ENCODE peak calls at places on chromosomes 3 and 15, in ten cellular contexts. X is GM06990; J is LHCN-M2; M is uterus; V is frontal cortex; Z is DMS153; S is stimulated activated CD8-positive, alpha-beta memory T cell treated with anti-CD3 and anti-CD28 coated beads, Interleukin-4, amount 100 ng/mL, for 4 hours; E is activated naive CD4-positive, alpha-beta T cell; F is left lung; Q is dorsolateral prefrontal cortex. C is an unnamed sample.

GRCh38 chr15:64842099-64842940 is 605 bp downstream of the PLEKHO2 start:
- DNase-seq in X (no peak), J (peak; percentile 55), M (no peak), V (no peak), Z (no peak), S (no peak), E (no peak), F (peak; percentile 50), Q (no peak), C (peak; percentile 39)

GRCh38 chr3:43013743-43014155 is 34.6 kb downstream of the GASK1A start:
- DNase-seq in X (no peak), J (no peak), M (no peak), V (no peak), Z (no peak), S (no peak), E (no peak), F (no peak), Q (no peak), C (no peak)

GRCh38 chr3:141280086-141280485 is 48.5 kb downstream of the PXYLP1 start:
- DNase-seq in X (no peak), J (peak; percentile 59), M (peak; percentile 54), V (no peak), Z (no peak), S (no peak), E (no peak), F (no peak), Q (no peak), C (no peak)

GRCh38 chr3:133675631-133676335 is 14.0 kb upstream of the TOPBP1 start:
- DNase-seq in X (peak; percentile 40), J (no peak), M (no peak), V (no peak), Z (no peak), S (no peak), E (no peak), F (no peak), Q (no peak), C (no peak)

GRCh38 chr3:115397433-115397832 is 225.9 kb upstream of the GAP43 start:
- DNase-seq in X (no peak), J (no peak), M (no peak), V (no peak), Z (no peak), S (no peak), E (no peak), F (no peak), Q (no peak), C (no peak)

GRCh38 chr3:192819001-192819569 is 91.7 kb upstream of the FGF12 start:
- DNase-seq in X (peak; percentile 56), J (peak; percentile 74), M (peak; percentile 43), V (no peak), Z (no peak), S (no peak), E (no peak), F (no peak), Q (no peak), C (no peak)

GRCh38 chr3:106688463-106688862 is 688.8 kb upstream of the CCDC54 start:
- DNase-seq in X (no peak), J (peak; percentile 87), M (no peak), V (no peak), Z (no peak), S (no peak), E (no peak), F (no peak), Q (no peak), C (no peak)

GRCh38 chr15:101093959-101094358 is 157.9 kb downstream of the CHSY1 start:
- DNase-seq in X (no peak), J (no peak), M (no peak), V (no peak), Z (no peak), S (no peak), E (no peak), F (no peak), Q (no peak), C (no peak)

C was measured in left ventricle myocardium inferior.